ENCODE peak calls at places on chromosomes 13 and 19, in seven cellular contexts. M is thoracic aorta; V is CD8-positive, alpha-beta T cell; G is tibial artery; C is AG04450; P is astrocyte; U is effector memory CD4-positive, alpha-beta T cell. A is an unnamed sample.

GRCh38 chr19:52527954-52528326 is 472 bp downstream of the ZNF808 start:
- DNase-seq in U (no peak), P (no peak), C (no peak), G (no peak), M (no peak), V (no peak), A (peak; percentile 23)

GRCh38 chr13:87259479-87260083 is 411.6 kb upstream of the SLITRK5 start:
- DNase-seq in M (no peak), G (no peak), C (no peak), P (no peak), V (no peak), U (no peak), A (peak; percentile 2)

GRCh38 chr19:18417250-18418033 is 1.8 kb upstream of the SSBP4 start:
- DNase-seq in C (no peak), P (peak; percentile 60), M (no peak), U (no peak), V (no peak), G (peak; percentile 89), A (peak; percentile 83)

GRCh38 chr19:49638360-49638759 is 1.6 kb downstream of the RRAS start:
- DNase-seq in V (no peak), P (no peak), C (no peak), M (no peak), G (no peak), U (no peak), A (peak; percentile 44)

GRCh38 chr13:92804926-92805325 is 421.7 kb upstream of the GPC6 start:
- DNase-seq in M (no peak), P (peak; percentile 84), U (no peak), G (no peak), V (no peak), C (no peak), A (no peak)

GRCh38 chr19:16435238-16435911 is 36.4 kb downstream of the EPS15L1 start:
- DNase-seq in C (peak; percentile 84), P (peak; percentile 96), G (no peak), M (no peak), U (no peak), V (no peak), A (peak; percentile 96)

GRCh38 chr19:15400521-15401396 is 18.0 kb downstream of the AKAP8L start:
- DNase-seq in U (no peak), C (no peak), V (no peak), P (no peak), G (peak; percentile 55), M (no peak), A (no peak)

GRCh38 chr19:13764821-13765394 is 586 bp downstream of the MRI1 start:
- DNase-seq in G (no peak), P (no peak), C (no peak), U (no peak), M (no peak), V (peak; percentile 52), A (peak; percentile 50)

GRCh38 chr13:42398542-42398941 is 126.6 kb downstream of the AKAP11 start:
- DNase-seq in G (no peak), M (no peak), P (no peak), C (no peak), U (no peak), V (no peak), A (peak; percentile 31)

GRCh38 chr13:47546963-47547345 is 454.1 kb downstream of the SUCLA2 start:
- DNase-seq in M (no peak), V (no peak), C (no peak), G (no peak), P (no peak), U (no peak), A (no peak)
- H3K9me3 ChIP-seq in M (no peaks in the 10 kb centered on the region), V (no peaks in the 10 kb centered on the region), C (no peaks in the 10 kb centered on the region), G (no peaks in the 10 kb centered on the region), P (no peaks in the 10 kb centered on the region), U (no peaks in the 10 kb centered on the region), A (no peaks in the 10 kb centered on the region)

DNA sequence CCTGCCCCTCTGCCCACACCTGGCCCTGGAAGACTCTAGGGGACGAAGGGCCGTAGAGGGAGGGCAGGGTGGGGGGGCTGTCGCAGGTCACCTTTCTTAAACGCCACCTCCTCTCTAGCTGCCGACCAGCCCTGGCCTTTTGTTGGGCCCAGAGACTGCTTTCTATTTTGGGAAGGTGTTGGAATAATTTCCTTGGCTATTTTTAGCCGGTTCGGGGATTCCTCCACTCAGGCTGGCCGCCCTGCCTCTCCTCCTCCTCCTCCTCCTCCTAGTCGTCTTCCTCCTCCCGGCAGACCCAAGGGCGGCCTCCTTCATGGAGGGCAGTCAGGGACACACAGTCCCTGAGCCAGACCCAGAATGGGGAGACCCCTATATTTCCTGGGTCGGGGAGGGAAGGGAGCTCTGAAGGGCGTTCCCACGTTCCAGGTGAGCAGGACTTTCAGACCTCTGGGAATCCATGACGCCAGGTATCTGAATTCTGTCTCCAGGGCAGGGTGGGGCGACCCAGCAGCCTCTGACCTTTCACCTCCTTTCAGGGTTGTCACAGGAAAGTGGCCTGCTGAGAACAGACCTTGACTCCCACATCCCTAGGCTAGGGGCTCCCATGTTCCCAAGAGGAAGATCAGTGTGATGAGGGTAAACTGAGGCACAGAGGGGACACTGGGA is 19.9 kb downstream of the GADD45B start:
- DNase-seq in P (no peak), C (no peak), G (peak; percentile 82), V (no peak), M (no peak), U (no peak), A (peak; percentile 88)
- H3K27ac ChIP-seq in P (peak overlapping the region; percentile 67), C (peak overlapping the region; percentile 31), G (peak overlapping the region; percentile 91), V (no peak overlapping the region), M (peak overlapping the region; percentile 80), U (no peak overlapping the region), A (peak overlapping the region; percentile 97)

GRCh38 chr19:56764296-56764695 is 76.2 kb downstream of the PEG3 start:
- DNase-seq in G (no peak), P (no peak), U (no peak), C (no peak), M (no peak), V (no peak), A (no peak)

GRCh38 chr19:56760842-56761241 is 79.7 kb downstream of the PEG3 start:
- DNase-seq in U (no peak), P (no peak), G (no peak), C (no peak), V (no peak), M (no peak), A (no peak)

GRCh38 chr19:56765107-56765506 is 75.4 kb downstream of the PEG3 start:
- DNase-seq in U (no peak), M (no peak), C (no peak), P (no peak), G (peak; percentile 65), V (no peak), A (no peak)

DNA sequence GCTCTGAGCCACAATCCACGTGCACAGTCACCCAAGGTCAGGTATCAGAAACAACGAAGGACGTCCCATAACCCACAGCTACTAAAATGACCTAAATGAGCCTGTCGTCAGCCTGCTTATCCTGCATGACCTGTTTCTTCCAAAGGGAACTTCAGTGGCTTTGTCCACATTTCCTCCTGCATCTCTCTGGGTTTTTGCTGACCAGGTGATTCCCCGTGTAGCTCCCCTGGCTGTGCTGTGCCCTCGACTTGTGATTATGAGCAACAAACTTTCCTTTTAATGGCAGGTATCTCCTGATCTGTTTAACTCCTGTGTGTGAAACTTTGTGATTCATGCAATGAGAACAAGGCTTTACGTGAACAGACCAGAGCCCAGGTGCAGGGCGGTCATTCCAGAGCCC is 81.0 kb downstream of the PEG3 start:
- DNase-seq in M (no peak), U (no peak), V (no peak), G (no peak), P (no peak), C (no peak), A (no peak)
- H3K9me3 ChIP-seq in M (peaks cover under 1% of the 10 kb centered on the region), U (peaks cover 10% of the 10 kb centered on the region), V (peaks cover 8% of the 10 kb centered on the region), G (no peaks in the 10 kb centered on the region), P (peaks cover 11% of the 10 kb centered on the region), C (peaks cover 36% of the 10 kb centered on the region), A (peaks cover 3% of the 10 kb centered on the region)

GRCh38 chr13:106183410-106184128 is 351.9 kb downstream of the EFNB2 start:
- DNase-seq in G (no peak), C (no peak), V (no peak), P (no peak), U (no peak), M (no peak), A (no peak)
- H3K27ac ChIP-seq in G (no peak overlapping the region), C (no peak overlapping the region), V (no peak overlapping the region), P (no peak overlapping the region), U (no peak overlapping the region), M (no peak overlapping the region), A (no peak overlapping the region)